ENCODE peak calls at places on chromosomes 3 and 15, in six cellular contexts. P, R, X, K, M and D are unnamed samples.

GRCh38 chr15:90912770-90913075 is 9.6 kb downstream of the MAN2A2 start:
- DNase-seq in R (no peak), X (peak; percentile 28), P (no peak), M (no peak), K (no peak), D (no peak)

GRCh38 chr15:43509002-43509922 is 8.1 kb upstream of the MAP1A start:
- DNase-seq in M (no peak), K (peak; percentile 59), P (peak; percentile 63), R (no peak), X (peak; percentile 64), D (no peak)

GRCh38 chr15:71143373-71144310 is 28.4 kb downstream of the THSD4 start:
- DNase-seq in X (no peak), P (no peak), R (peak; percentile 76), K (peak; percentile 55), M (no peak), D (no peak)

GRCh38 chr3:41974223-41974622 is 12.3 kb upstream of the ULK4 start:
- DNase-seq in R (no peak), X (no peak), M (no peak), P (peak; percentile 30), K (no peak), D (no peak)

GRCh38 chr3:166444756-166445155 is 607.5 kb upstream of the BCHE start:
- DNase-seq in M (no peak), P (no peak), R (no peak), K (no peak), X (no peak), D (no peak)

GRCh38 chr15:47477253-47477652 is 240.1 kb upstream of the SEMA6D start:
- DNase-seq in R (peak; percentile 13), K (no peak), P (no peak), M (no peak), X (no peak), D (no peak)

GRCh38 chr15:63945838-63946298 is 100.4 kb downstream of the DAPK2 start:
- DNase-seq in K (peak; percentile 50), P (no peak), M (peak; percentile 85), R (peak; percentile 72), X (no peak), D (no peak)

GRCh38 chr15:33344111-33344510 is 33.3 kb downstream of the RYR3 start:
- DNase-seq in X (no peak), M (no peak), K (no peak), R (no peak), P (no peak), D (no peak)

GRCh38 chr15:95679847-95680582 is 650.5 kb upstream of the NR2F2 start:
- DNase-seq in M (no peak), R (no peak), K (no peak), X (no peak), P (no peak), D (no peak)

GRCh38 chr15:63044645-63045437 is 2.3 kb downstream of the TPM1 start:
- DNase-seq in R (no peak), M (no peak), P (peak; percentile 56), X (peak; percentile 66), K (no peak), D (no peak)

GRCh38 chr3:9787714-9788113 is 4.6 kb downstream of the TADA3 start:
- DNase-seq in K (no peak), R (no peak), X (no peak), P (no peak), M (no peak), D (no peak)

GRCh38 chr3:138941259-138941885 is 5.6 kb downstream of the FOXL2 start:
- DNase-seq in P (peak; percentile 48), M (no peak), X (no peak), K (no peak), R (no peak), D (peak; percentile 21)

GRCh38 chr15:59313703-59314332 is 58.9 kb downstream of the MYO1E start:
- DNase-seq in X (peak; percentile 88), P (no peak), M (peak; percentile 79), K (no peak), R (peak; percentile 96), D (no peak)

GRCh38 chr3:13579089-13579488 is 30.2 kb downstream of the FBLN2 start:
- DNase-seq in P (peak; percentile 93), R (no peak), K (no peak), X (no peak), M (no peak), D (no peak)

GRCh38 chr15:63500265-63501250 is 3.8 kb upstream of the USP3 start:
- DNase-seq in K (no peak), P (no peak), M (no peak), X (no peak), R (no peak), D (no peak)

GRCh38 chr15:73983211-73983727 is 8.8 kb downstream of the STOML1 start:
- DNase-seq in X (peak; percentile 83), M (peak; percentile 61), K (peak; percentile 71), R (peak; percentile 92), P (peak; percentile 88), D (no peak)

GRCh38 chr3:9750556-9751411 is 1.0 kb downstream of the OGG1 start:
- DNase-seq in K (no peak), M (no peak), P (peak; percentile 33), R (peak; percentile 41), X (no peak), D (no peak)

GRCh38 chr15:90213123-90213817 is 12.1 kb downstream of the SEMA4B start:
- DNase-seq in R (peak; percentile 91), X (no peak), P (no peak), K (no peak), M (peak; percentile 74), D (no peak)

GRCh38 chr3:6518709-6519345 is 342.1 kb upstream of the GRM7 start:
- DNase-seq in K (no peak), R (no peak), M (no peak), P (no peak), X (no peak), D (no peak)

GRCh38 chr3:15562560-15562959 is 38.8 kb downstream of the HACL1 start:
- DNase-seq in X (no peak), M (no peak), R (no peak), K (no peak), P (no peak), D (no peak)

GRCh38 chr3:188553569-188553968 is 399.6 kb downstream of the LPP start:
- DNase-seq in P (no peak), K (no peak), M (no peak), R (no peak), X (no peak), D (peak; percentile 33)

GRCh38 chr15:63331456-63331855 is 50.2 kb downstream of the CA12 start:
- DNase-seq in K (no peak), M (no peak), P (no peak), X (no peak), R (no peak), D (no peak)

GRCh38 chr3:10669490-10670048 is 146.5 kb upstream of the SLC6A11 start:
- DNase-seq in M (no peak), R (no peak), K (no peak), P (no peak), X (no peak), D (no peak)

GRCh38 chr3:109773006-109773405 is 435.7 kb upstream of the DPPA4 start:
- DNase-seq in M (no peak), K (no peak), R (no peak), P (no peak), X (no peak), D (no peak)

GRCh38 chr3:194781617-194782016 is 95.9 kb downstream of the FAM43A start:
- DNase-seq in P (no peak), K (no peak), M (no peak), X (no peak), R (no peak), D (no peak)

GRCh38 chr3:180375831-180376230 is 226.1 kb upstream of the TTC14 start:
- DNase-seq in R (no peak), K (no peak), P (no peak), M (no peak), X (no peak), D (no peak)

GRCh38 chr15:65006876-65007275 is 17.2 kb upstream of the SPG21 start:
- DNase-seq in R (no peak), M (no peak), P (no peak), X (no peak), K (no peak), D (no peak)

GRCh38 chr15:69016021-69016595 is 1.6 kb downstream of the NOX5 start:
- DNase-seq in M (no peak), X (no peak), K (no peak), P (no peak), R (no peak), D (no peak)

GRCh38 chr3:123028233-123028828 is 768 bp upstream of the SEMA5B start:
- DNase-seq in P (peak; percentile 75), R (peak; percentile 40), M (no peak), K (no peak), X (no peak), D (peak; percentile 21)

DNA sequence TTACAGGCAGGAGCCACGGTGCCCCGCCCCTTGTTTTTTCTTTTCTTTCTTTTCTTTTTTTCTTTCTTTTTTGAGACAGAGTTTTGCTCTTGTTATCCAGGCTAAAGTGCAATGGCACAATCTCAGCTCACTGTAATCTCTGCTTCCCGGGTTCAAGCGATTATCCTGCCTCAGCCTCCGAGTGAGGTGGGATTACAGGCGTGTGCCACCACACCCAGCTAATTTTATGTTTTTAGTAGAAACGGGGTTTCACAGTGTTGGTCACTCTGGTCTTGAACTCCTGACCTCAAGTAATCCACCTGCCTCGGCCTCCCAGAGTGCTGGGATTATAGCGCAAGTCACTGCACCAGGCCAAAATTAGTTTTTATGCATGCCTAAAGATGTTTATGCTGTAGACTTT is 2.5 kb downstream of the RPL35A start:
- DNase-seq in K (no peak), X (no peak), P (no peak), R (no peak), M (no peak), D (no peak)
- H3K4me3 ChIP-seq in K (no peak overlapping the region), X (peak overlapping the region; percentile 77), P (no peak overlapping the region), R (no peak overlapping the region), M (no peak overlapping the region), D (no peak overlapping the region)

DNA sequence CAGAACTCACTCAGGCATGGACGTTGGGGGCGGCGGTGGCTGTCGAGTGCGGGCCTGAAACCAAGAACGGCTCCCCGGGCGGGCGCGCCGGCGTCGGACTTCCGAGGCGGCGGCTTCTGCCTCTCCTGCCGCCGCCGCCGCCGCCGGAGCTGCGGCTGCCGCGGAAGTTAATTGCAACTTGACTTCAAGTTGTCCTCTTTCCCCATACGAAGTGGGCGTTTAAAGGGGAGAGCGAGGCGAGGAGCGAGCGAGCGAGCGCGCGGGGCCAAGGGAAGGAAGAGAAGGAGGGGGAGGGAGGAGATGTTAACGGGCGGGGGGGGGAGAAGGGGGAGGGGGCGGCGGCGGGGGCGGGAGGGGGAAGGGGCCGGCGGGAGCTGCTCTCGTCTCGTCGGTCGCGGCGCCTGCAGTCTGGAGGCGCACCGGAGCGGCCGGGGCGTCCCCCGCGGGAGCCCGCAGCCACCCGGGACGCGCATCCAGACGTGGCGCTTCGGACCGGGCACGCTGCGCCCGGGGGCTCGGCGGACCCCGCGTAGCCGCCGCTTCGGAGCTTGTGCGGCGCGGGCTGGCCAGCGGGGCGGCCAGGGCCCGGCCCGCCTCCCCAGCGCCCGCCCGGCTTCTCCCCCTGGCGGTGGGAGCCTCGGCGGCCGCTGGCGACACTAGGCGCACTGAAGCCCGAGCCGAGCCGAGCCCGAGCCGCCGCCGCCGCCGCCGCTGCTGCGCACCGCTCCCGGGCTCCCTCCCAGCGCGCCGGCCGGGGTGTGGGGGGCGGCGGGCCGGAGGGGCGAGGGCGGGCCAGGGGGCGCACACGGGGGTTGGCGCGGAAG is 19.7 kb upstream of the SATB1 start:
- DNase-seq in X (peak; percentile 83), M (peak; percentile 56), K (no peak), P (peak; percentile 52), R (peak; percentile 75), D (peak; percentile 82)
- H3K4me3 ChIP-seq in X (peak overlapping the region; percentile 71), M (peak overlapping the region; percentile 61), K (peak overlapping the region; percentile 64), P (peak overlapping the region; percentile 52), R (peak overlapping the region; percentile 42), D (peak overlapping the region; percentile 84)

GRCh38 chr15:82570721-82571519 is 30.7 kb upstream of the RPS17 start:
- DNase-seq in K (no peak), X (no peak), P (peak; percentile 30), M (no peak), R (no peak), D (no peak)
- H3K4me3 ChIP-seq in K (no peak overlapping the region), X (peak overlapping the region; percentile 47), P (peak overlapping the region; percentile 65), M (no peak overlapping the region), R (no peak overlapping the region), D (no peak overlapping the region)

GRCh38 chr3:49900491-49901153 is 3.1 kb downstream of the MST1R start:
- DNase-seq in P (peak; percentile 52), K (no peak), R (peak; percentile 87), M (peak; percentile 87), X (peak; percentile 82), D (no peak)
- H3K4me3 ChIP-seq in P (no peak overlapping the region), K (no peak overlapping the region), R (no peak overlapping the region), M (no peak overlapping the region), X (no peak overlapping the region), D (no peak overlapping the region)